ENCODE peak calls at places on chromosomes 13 and 19, in nine cellular contexts. One of them, this sample, is unnamed. For H3K9me3, the result is how much of the 10 kb centered on the place peaks cover.

GRCh38 chr13:30224732-30225131 is 82.6 kb downstream of the KATNAL1 start:
- DNase-seq in tibial artery: no peak
- DNase-seq in hepatocyte: no peak
- DNase-seq in tibial nerve: no peak
- DNase-seq in left lung: no peak
- DNase-seq in AG04450: no peak
- DNase-seq in fibroblast of lung: peak
- DNase-seq in DND-41: no peak
- DNase-seq in ascending aorta: no peak
- DNase-seq in this sample: no peak

GRCh38 chr19:1010586-1011510 is 10.1 kb downstream of the TMEM259 start:
- DNase-seq in tibial artery: no peak
- DNase-seq in hepatocyte: no peak
- DNase-seq in tibial nerve: no peak
- DNase-seq in left lung: no peak
- DNase-seq in AG04450: no peak
- DNase-seq in fibroblast of lung: no peak
- DNase-seq in DND-41: no peak
- DNase-seq in ascending aorta: no peak
- DNase-seq in this sample: no peak

GRCh38 chr13:38017320-38017719 is 147.7 kb upstream of the TRPC4 start:
- DNase-seq in tibial artery: no peak
- DNase-seq in hepatocyte: no peak
- DNase-seq in tibial nerve: no peak
- DNase-seq in left lung: no peak
- DNase-seq in AG04450: no peak
- DNase-seq in fibroblast of lung: no peak
- DNase-seq in DND-41: no peak
- DNase-seq in ascending aorta: no peak
- DNase-seq in this sample: no peak

GRCh38 chr19:4064551-4065260 is 2.0 kb downstream of the ZBTB7A start:
- DNase-seq in tibial artery: no peak
- DNase-seq in hepatocyte: peak
- DNase-seq in tibial nerve: no peak
- DNase-seq in left lung: no peak
- DNase-seq in AG04450: no peak
- DNase-seq in fibroblast of lung: peak
- DNase-seq in DND-41: peak
- DNase-seq in ascending aorta: no peak
- DNase-seq in this sample: peak

GRCh38 chr13:39405596-39405995 is 197.4 kb downstream of the LHFPL6 start:
- DNase-seq in tibial artery: no peak
- DNase-seq in hepatocyte: no peak
- DNase-seq in tibial nerve: no peak
- DNase-seq in left lung: no peak
- DNase-seq in AG04450: no peak
- DNase-seq in fibroblast of lung: no peak
- DNase-seq in DND-41: no peak
- DNase-seq in ascending aorta: no peak
- DNase-seq in this sample: no peak

GRCh38 chr13:24742294-24742693 is 21.7 kb upstream of the RNF17 start:
- DNase-seq in tibial artery: no peak
- DNase-seq in hepatocyte: no peak
- DNase-seq in tibial nerve: no peak
- DNase-seq in left lung: no peak
- DNase-seq in AG04450: no peak
- DNase-seq in fibroblast of lung: peak
- DNase-seq in DND-41: no peak
- DNase-seq in ascending aorta: no peak
- DNase-seq in this sample: no peak

GRCh38 chr13:96677029-96677428 is 317.2 kb downstream of the OXGR1 start:
- DNase-seq in tibial artery: no peak
- DNase-seq in hepatocyte: no peak
- DNase-seq in tibial nerve: no peak
- DNase-seq in left lung: no peak
- DNase-seq in AG04450: no peak
- DNase-seq in fibroblast of lung: no peak
- DNase-seq in DND-41: no peak
- DNase-seq in ascending aorta: no peak
- DNase-seq in this sample: no peak

GRCh38 chr19:42122691-42123607 is 9.3 kb downstream of the POU2F2 start:
- DNase-seq in tibial artery: no peak
- DNase-seq in hepatocyte: no peak
- DNase-seq in tibial nerve: no peak
- DNase-seq in left lung: no peak
- DNase-seq in AG04450: no peak
- DNase-seq in fibroblast of lung: no peak
- DNase-seq in DND-41: no peak
- DNase-seq in ascending aorta: no peak
- DNase-seq in this sample: peak

GRCh38 chr13:86554066-86554465 is 754.8 kb upstream of the SLITRK6 start:
- DNase-seq in tibial artery: no peak
- DNase-seq in hepatocyte: no peak
- DNase-seq in tibial nerve: no peak
- DNase-seq in left lung: no peak
- DNase-seq in AG04450: no peak
- DNase-seq in fibroblast of lung: no peak
- DNase-seq in DND-41: no peak
- DNase-seq in ascending aorta: no peak
- DNase-seq in this sample: no peak

GRCh38 chr13:111006508-111007031 is 91.7 kb upstream of the ANKRD10 start:
- DNase-seq in tibial artery: peak
- DNase-seq in hepatocyte: peak
- DNase-seq in tibial nerve: peak
- DNase-seq in left lung: peak
- DNase-seq in AG04450: no peak
- DNase-seq in fibroblast of lung: peak
- DNase-seq in DND-41: no peak
- DNase-seq in ascending aorta: peak
- DNase-seq in this sample: no peak

GRCh38 chr13:99350191-99350590 is 43.0 kb upstream of the GPR183 start:
- DNase-seq in tibial artery: no peak
- DNase-seq in hepatocyte: no peak
- DNase-seq in tibial nerve: no peak
- DNase-seq in left lung: no peak
- DNase-seq in AG04450: no peak
- DNase-seq in fibroblast of lung: no peak
- DNase-seq in DND-41: no peak
- DNase-seq in ascending aorta: no peak
- DNase-seq in this sample: no peak
- H3K27ac ChIP-seq in tibial artery: no peak
- H3K27ac ChIP-seq in hepatocyte: no peak
- H3K27ac ChIP-seq in tibial nerve: no peak
- H3K27ac ChIP-seq in left lung: no peak
- H3K27ac ChIP-seq in AG04450: no peak
- H3K27ac ChIP-seq in fibroblast of lung: no peak
- H3K27ac ChIP-seq in DND-41: no peak
- H3K27ac ChIP-seq in ascending aorta: no peak
- H3K27ac ChIP-seq in this sample: peak

GRCh38 chr13:48750588-48751383 is 97.1 kb downstream of the CYSLTR2 start:
- DNase-seq in tibial artery: peak
- DNase-seq in hepatocyte: no peak
- DNase-seq in tibial nerve: peak
- DNase-seq in left lung: no peak
- DNase-seq in AG04450: no peak
- DNase-seq in fibroblast of lung: peak
- DNase-seq in DND-41: no peak
- DNase-seq in ascending aorta: no peak
- DNase-seq in this sample: no peak
- TF ChIP-seq CTCF in tibial artery: no peak
- TF ChIP-seq CTCF in hepatocyte: no peak
- TF ChIP-seq CTCF in tibial nerve: no peak
- TF ChIP-seq CTCF in left lung: no peak
- TF ChIP-seq CTCF in AG04450: peak
- TF ChIP-seq CTCF in fibroblast of lung: peak
- TF ChIP-seq CTCF in DND-41: no peak
- TF ChIP-seq CTCF in ascending aorta: peak
- TF ChIP-seq CTCF in this sample: no peak

GRCh38 chr19:23116802-23117571 is at the start of gene ZNF730:
- DNase-seq in tibial artery: peak
- DNase-seq in hepatocyte: peak
- DNase-seq in tibial nerve: peak
- DNase-seq in left lung: peak
- DNase-seq in AG04450: peak
- DNase-seq in fibroblast of lung: peak
- DNase-seq in DND-41: peak
- DNase-seq in ascending aorta: no peak
- DNase-seq in this sample: no peak
- H3K9me3 ChIP-seq in tibial artery: under half
- H3K9me3 ChIP-seq in hepatocyte: under half
- H3K9me3 ChIP-seq in tibial nerve: under half
- H3K9me3 ChIP-seq in left lung: under half
- H3K9me3 ChIP-seq in AG04450: under half
- H3K9me3 ChIP-seq in fibroblast of lung: under half
- H3K9me3 ChIP-seq in DND-41: under half
- H3K9me3 ChIP-seq in ascending aorta: under half
- H3K9me3 ChIP-seq in this sample: under half

DNA sequence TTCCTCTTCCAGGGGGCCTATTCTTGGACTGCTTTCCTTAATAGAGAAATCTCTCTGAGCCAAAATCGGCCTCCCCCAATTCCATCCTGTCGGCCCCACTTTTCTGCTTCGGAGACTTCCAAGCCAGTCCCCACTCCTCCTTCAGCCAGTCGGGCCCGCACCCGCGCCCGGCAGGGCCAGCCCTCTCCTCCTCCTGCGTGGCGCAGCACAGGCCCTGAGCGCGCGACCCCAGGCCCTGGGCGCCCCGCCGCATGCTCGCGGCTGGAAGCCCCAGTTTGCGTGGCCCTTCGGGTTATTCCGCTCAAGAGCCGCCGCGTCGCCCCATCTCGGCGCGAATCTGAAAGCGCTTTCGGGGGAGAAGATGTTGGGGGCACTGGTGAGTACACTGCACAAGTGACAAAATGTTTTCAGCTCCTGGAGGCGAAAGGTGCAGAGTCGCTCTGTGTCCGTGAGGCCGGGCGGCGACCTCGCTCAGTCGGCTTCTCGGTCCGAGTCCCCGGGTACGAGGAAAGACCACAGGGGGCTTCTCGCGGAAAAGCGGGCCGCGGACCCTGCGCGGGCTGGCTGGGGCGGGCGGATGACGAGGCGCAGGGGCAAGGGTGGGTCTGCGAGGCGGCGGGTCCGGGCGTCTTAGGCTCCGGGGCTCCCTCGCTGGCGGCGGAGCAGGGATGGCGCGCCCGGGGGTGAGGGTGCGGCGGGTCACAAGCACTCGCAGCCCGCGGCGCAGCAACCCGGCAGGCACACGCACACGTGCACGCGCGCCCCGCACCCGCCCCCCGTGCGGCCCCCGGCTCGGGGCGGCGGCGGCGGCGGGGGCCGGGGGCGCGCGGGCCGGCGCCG is at the start of gene IL17D:
- DNase-seq in tibial artery: peak
- DNase-seq in hepatocyte: peak
- DNase-seq in tibial nerve: no peak
- DNase-seq in left lung: no peak
- DNase-seq in AG04450: no peak
- DNase-seq in fibroblast of lung: no peak
- DNase-seq in DND-41: peak
- DNase-seq in ascending aorta: no peak
- DNase-seq in this sample: peak
- H3K27ac ChIP-seq in tibial artery: peak
- H3K27ac ChIP-seq in hepatocyte: peak
- H3K27ac ChIP-seq in tibial nerve: peak
- H3K27ac ChIP-seq in left lung: no peak
- H3K27ac ChIP-seq in AG04450: no peak
- H3K27ac ChIP-seq in fibroblast of lung: peak
- H3K27ac ChIP-seq in DND-41: no peak
- H3K27ac ChIP-seq in ascending aorta: peak
- H3K27ac ChIP-seq in this sample: no peak

DNA sequence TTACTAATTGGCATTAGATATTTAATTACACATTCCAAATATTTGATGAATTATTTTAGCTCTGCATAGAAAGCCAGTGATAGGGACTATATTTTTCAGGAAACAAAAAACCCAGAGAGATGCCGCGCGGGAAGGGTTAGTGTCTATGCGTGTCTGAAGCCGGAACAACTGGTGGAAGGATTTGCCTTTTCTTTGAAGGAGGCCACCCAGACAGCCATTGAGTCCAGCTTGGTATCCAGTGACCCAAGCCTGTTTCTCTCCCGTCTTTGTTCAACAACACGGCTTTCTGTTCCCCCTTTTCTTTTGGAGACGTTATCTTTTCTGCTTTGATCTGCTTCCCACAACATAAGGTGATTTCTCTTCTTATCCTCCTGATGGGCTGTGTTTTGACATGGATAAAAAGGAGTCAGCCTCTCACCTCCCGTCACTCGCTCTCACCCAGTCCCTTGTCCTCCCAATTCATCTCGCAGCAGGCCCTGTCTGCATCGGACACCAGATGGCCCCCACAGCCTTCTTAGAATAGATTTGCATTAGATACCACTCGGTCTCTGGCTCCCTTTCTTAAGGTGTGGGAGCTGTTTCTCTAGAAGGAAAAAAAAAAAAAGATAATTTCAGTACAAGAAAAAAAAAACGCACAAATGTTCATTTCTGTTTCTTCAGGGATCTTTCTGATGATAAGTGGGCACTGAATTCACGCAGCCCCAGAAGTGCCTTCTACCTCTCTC is 361.8 kb downstream of the ZNF536 start:
- DNase-seq in tibial artery: no peak
- DNase-seq in hepatocyte: peak
- DNase-seq in tibial nerve: no peak
- DNase-seq in left lung: no peak
- DNase-seq in AG04450: no peak
- DNase-seq in fibroblast of lung: no peak
- DNase-seq in DND-41: no peak
- DNase-seq in ascending aorta: no peak
- DNase-seq in this sample: no peak
- TF ChIP-seq CTCF in tibial artery: no peak
- TF ChIP-seq CTCF in hepatocyte: peak
- TF ChIP-seq CTCF in tibial nerve: no peak
- TF ChIP-seq CTCF in left lung: no peak
- TF ChIP-seq CTCF in AG04450: no peak
- TF ChIP-seq CTCF in fibroblast of lung: no peak
- TF ChIP-seq CTCF in DND-41: no peak
- TF ChIP-seq CTCF in ascending aorta: no peak
- TF ChIP-seq CTCF in this sample: no peak

GRCh38 chr19:11942843-11943108 is 17.9 kb downstream of the ZNF700 start:
- DNase-seq in tibial artery: no peak
- DNase-seq in hepatocyte: no peak
- DNase-seq in tibial nerve: no peak
- DNase-seq in left lung: no peak
- DNase-seq in AG04450: no peak
- DNase-seq in fibroblast of lung: no peak
- DNase-seq in DND-41: no peak
- DNase-seq in ascending aorta: no peak
- DNase-seq in this sample: no peak
- H3K9me3 ChIP-seq in tibial artery: half or more
- H3K9me3 ChIP-seq in hepatocyte: half or more
- H3K9me3 ChIP-seq in tibial nerve: half or more
- H3K9me3 ChIP-seq in left lung: under half
- H3K9me3 ChIP-seq in AG04450: half or more
- H3K9me3 ChIP-seq in fibroblast of lung: under half
- H3K9me3 ChIP-seq in DND-41: half or more
- H3K9me3 ChIP-seq in ascending aorta: half or more
- H3K9me3 ChIP-seq in this sample: half or more

GRCh38 chr13:28355046-28355821 is 139.7 kb downstream of the FLT1 start:
- DNase-seq in tibial artery: no peak
- DNase-seq in hepatocyte: no peak
- DNase-seq in tibial nerve: no peak
- DNase-seq in left lung: no peak
- DNase-seq in AG04450: no peak
- DNase-seq in fibroblast of lung: no peak
- DNase-seq in DND-41: no peak
- DNase-seq in ascending aorta: no peak
- DNase-seq in this sample: no peak
- H3K27ac ChIP-seq in tibial artery: no peak
- H3K27ac ChIP-seq in hepatocyte: peak
- H3K27ac ChIP-seq in tibial nerve: no peak
- H3K27ac ChIP-seq in left lung: no peak
- H3K27ac ChIP-seq in AG04450: no peak
- H3K27ac ChIP-seq in fibroblast of lung: no peak
- H3K27ac ChIP-seq in DND-41: peak
- H3K27ac ChIP-seq in ascending aorta: no peak
- H3K27ac ChIP-seq in this sample: no peak

GRCh38 chr13:59279024-59279423 is 884.7 kb downstream of the DIAPH3 start:
- DNase-seq in tibial artery: no peak
- DNase-seq in hepatocyte: no peak
- DNase-seq in tibial nerve: no peak
- DNase-seq in left lung: no peak
- DNase-seq in AG04450: no peak
- DNase-seq in fibroblast of lung: peak
- DNase-seq in DND-41: no peak
- DNase-seq in ascending aorta: no peak
- DNase-seq in this sample: no peak
- TF ChIP-seq CTCF in tibial artery: no peak
- TF ChIP-seq CTCF in hepatocyte: no peak
- TF ChIP-seq CTCF in tibial nerve: no peak
- TF ChIP-seq CTCF in left lung: no peak
- TF ChIP-seq CTCF in AG04450: no peak
- TF ChIP-seq CTCF in fibroblast of lung: no peak
- TF ChIP-seq CTCF in DND-41: no peak
- TF ChIP-seq CTCF in ascending aorta: no peak
- TF ChIP-seq CTCF in this sample: no peak